ENCODE peak calls at places on chromosomes 12 and 14, in seven cellular contexts. One of them, this sample, is unnamed.

GRCh38 chr14:75630695-75631452 is 29.8 kb downstream of the ERG28 start:
- DNase-seq in SK-N-MC: no peak
- DNase-seq in fibroblast of mammary gland: no peak
- DNase-seq in GM12865: no peak
- DNase-seq in HCT116: no peak
- DNase-seq in AG09309: no peak
- DNase-seq in fibroblast of pulmonary artery: no peak
- DNase-seq in this sample: no peak

GRCh38 chr12:111451649-111452129 is 46.0 kb downstream of the SH2B3 start:
- DNase-seq in SK-N-MC: peak
- DNase-seq in fibroblast of mammary gland: peak
- DNase-seq in GM12865: peak
- DNase-seq in HCT116: peak
- DNase-seq in AG09309: no peak
- DNase-seq in fibroblast of pulmonary artery: peak
- DNase-seq in this sample: peak

GRCh38 chr12:84701966-84702365 is 210.6 kb downstream of the SLC6A15 start:
- DNase-seq in SK-N-MC: no peak
- DNase-seq in fibroblast of mammary gland: peak
- DNase-seq in GM12865: no peak
- DNase-seq in HCT116: no peak
- DNase-seq in AG09309: no peak
- DNase-seq in fibroblast of pulmonary artery: no peak
- DNase-seq in this sample: no peak

GRCh38 chr12:69509308-69509736 is 39.1 kb downstream of the FRS2 start:
- DNase-seq in SK-N-MC: no peak
- DNase-seq in fibroblast of mammary gland: peak
- DNase-seq in GM12865: no peak
- DNase-seq in HCT116: no peak
- DNase-seq in AG09309: no peak
- DNase-seq in fibroblast of pulmonary artery: peak
- DNase-seq in this sample: no peak

GRCh38 chr14:76473381-76474263 is 97.7 kb downstream of the ESRRB start:
- DNase-seq in SK-N-MC: no peak
- DNase-seq in fibroblast of mammary gland: no peak
- DNase-seq in GM12865: peak
- DNase-seq in HCT116: no peak
- DNase-seq in AG09309: no peak
- DNase-seq in fibroblast of pulmonary artery: no peak
- DNase-seq in this sample: no peak

GRCh38 chr14:31382221-31382620 is 38.1 kb downstream of the HEATR5A start:
- DNase-seq in SK-N-MC: no peak
- DNase-seq in fibroblast of mammary gland: no peak
- DNase-seq in GM12865: no peak
- DNase-seq in HCT116: no peak
- DNase-seq in AG09309: no peak
- DNase-seq in fibroblast of pulmonary artery: no peak
- DNase-seq in this sample: no peak

GRCh38 chr12:88418856-88419497 is 161.3 kb downstream of the KITLG start:
- DNase-seq in SK-N-MC: no peak
- DNase-seq in fibroblast of mammary gland: peak
- DNase-seq in GM12865: no peak
- DNase-seq in HCT116: no peak
- DNase-seq in AG09309: no peak
- DNase-seq in fibroblast of pulmonary artery: peak
- DNase-seq in this sample: no peak

GRCh38 chr12:57888407-57889157 is 42.1 kb upstream of the CTDSP2 start:
- DNase-seq in SK-N-MC: no peak
- DNase-seq in fibroblast of mammary gland: peak
- DNase-seq in GM12865: peak
- DNase-seq in HCT116: no peak
- DNase-seq in AG09309: no peak
- DNase-seq in fibroblast of pulmonary artery: peak
- DNase-seq in this sample: no peak

GRCh38 chr14:101221549-101222160 is 318.1 kb upstream of the RTL1 start:
- DNase-seq in SK-N-MC: no peak
- DNase-seq in fibroblast of mammary gland: no peak
- DNase-seq in GM12865: no peak
- DNase-seq in HCT116: no peak
- DNase-seq in AG09309: no peak
- DNase-seq in fibroblast of pulmonary artery: no peak
- DNase-seq in this sample: peak

GRCh38 chr14:22841311-22841710 is 4.9 kb downstream of the MMP14 start:
- DNase-seq in SK-N-MC: no peak
- DNase-seq in fibroblast of mammary gland: no peak
- DNase-seq in GM12865: no peak
- DNase-seq in HCT116: no peak
- DNase-seq in AG09309: no peak
- DNase-seq in fibroblast of pulmonary artery: no peak
- DNase-seq in this sample: no peak
- H3K4me3 ChIP-seq in SK-N-MC: no peak
- H3K4me3 ChIP-seq in fibroblast of mammary gland: no peak
- H3K4me3 ChIP-seq in GM12865: no peak
- H3K4me3 ChIP-seq in HCT116: no peak
- H3K4me3 ChIP-seq in AG09309: no peak
- H3K4me3 ChIP-seq in fibroblast of pulmonary artery: no peak
- H3K4me3 ChIP-seq in this sample: no peak

GRCh38 chr14:98984719-98985041 is 287.3 kb downstream of the BCL11B start:
- DNase-seq in SK-N-MC: no peak
- DNase-seq in fibroblast of mammary gland: no peak
- DNase-seq in GM12865: no peak
- DNase-seq in HCT116: no peak
- DNase-seq in AG09309: no peak
- DNase-seq in fibroblast of pulmonary artery: no peak
- DNase-seq in this sample: no peak

DNA sequence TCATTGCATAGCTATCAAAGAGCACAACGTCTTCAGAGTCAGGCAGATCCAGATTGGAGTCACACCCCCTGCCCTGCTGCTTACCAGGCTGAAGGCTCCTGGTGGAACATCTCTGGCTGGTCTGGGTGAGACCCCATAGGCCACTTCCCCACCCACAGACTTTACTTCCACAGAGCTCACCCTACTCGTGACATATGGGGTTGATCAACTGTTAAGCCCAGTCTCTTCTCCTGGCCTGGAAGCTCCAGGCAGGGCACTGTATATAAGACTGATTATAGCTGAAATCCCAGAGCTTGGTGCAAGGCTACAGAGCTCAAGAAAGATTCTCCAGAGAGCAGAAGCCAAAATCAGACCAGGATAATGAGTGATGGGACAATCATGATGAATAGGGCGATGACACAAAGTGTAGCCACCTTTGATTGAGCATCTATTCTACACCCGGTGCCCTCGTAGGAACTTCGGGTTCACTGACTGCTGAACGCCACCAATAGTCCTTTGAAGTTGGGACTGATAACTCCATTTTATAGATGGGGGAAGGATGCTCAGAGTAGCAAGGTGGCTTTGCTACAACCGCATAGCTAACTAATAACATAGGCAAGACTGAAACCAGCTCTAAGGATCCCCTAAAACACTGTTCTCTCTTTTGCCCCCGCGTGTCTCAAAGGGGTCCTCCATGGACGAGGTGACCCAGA is 287.8 kb downstream of the BCL11B start:
- DNase-seq in SK-N-MC: no peak
- DNase-seq in fibroblast of mammary gland: no peak
- DNase-seq in GM12865: no peak
- DNase-seq in HCT116: no peak
- DNase-seq in AG09309: no peak
- DNase-seq in fibroblast of pulmonary artery: no peak
- DNase-seq in this sample: no peak
- H3K4me3 ChIP-seq in SK-N-MC: no peak
- H3K4me3 ChIP-seq in fibroblast of mammary gland: no peak
- H3K4me3 ChIP-seq in GM12865: no peak
- H3K4me3 ChIP-seq in HCT116: no peak
- H3K4me3 ChIP-seq in AG09309: no peak
- H3K4me3 ChIP-seq in fibroblast of pulmonary artery: no peak
- H3K4me3 ChIP-seq in this sample: no peak

GRCh38 chr12:121791671-121792496 is 1.6 kb downstream of the RHOF start:
- DNase-seq in SK-N-MC: no peak
- DNase-seq in fibroblast of mammary gland: no peak
- DNase-seq in GM12865: peak
- DNase-seq in HCT116: no peak
- DNase-seq in AG09309: no peak
- DNase-seq in fibroblast of pulmonary artery: no peak
- DNase-seq in this sample: no peak

GRCh38 chr12:121788176-121788818 is 5.2 kb downstream of the RHOF start:
- DNase-seq in SK-N-MC: no peak
- DNase-seq in fibroblast of mammary gland: no peak
- DNase-seq in GM12865: no peak
- DNase-seq in HCT116: no peak
- DNase-seq in AG09309: no peak
- DNase-seq in fibroblast of pulmonary artery: no peak
- DNase-seq in this sample: no peak

GRCh38 chr12:121789233-121789781 is 4.2 kb downstream of the RHOF start:
- DNase-seq in SK-N-MC: no peak
- DNase-seq in fibroblast of mammary gland: no peak
- DNase-seq in GM12865: peak
- DNase-seq in HCT116: no peak
- DNase-seq in AG09309: no peak
- DNase-seq in fibroblast of pulmonary artery: no peak
- DNase-seq in this sample: no peak

GRCh38 chr12:121792607-121793500 is 634 bp downstream of the RHOF start:
- DNase-seq in SK-N-MC: no peak
- DNase-seq in fibroblast of mammary gland: no peak
- DNase-seq in GM12865: peak
- DNase-seq in HCT116: no peak
- DNase-seq in AG09309: no peak
- DNase-seq in fibroblast of pulmonary artery: no peak
- DNase-seq in this sample: no peak

GRCh38 chr12:121789800-121790748 is 3.4 kb downstream of the RHOF start:
- DNase-seq in SK-N-MC: no peak
- DNase-seq in fibroblast of mammary gland: no peak
- DNase-seq in GM12865: peak
- DNase-seq in HCT116: no peak
- DNase-seq in AG09309: no peak
- DNase-seq in fibroblast of pulmonary artery: no peak
- DNase-seq in this sample: no peak
- H3K4me3 ChIP-seq in SK-N-MC: no peak
- H3K4me3 ChIP-seq in fibroblast of mammary gland: no peak
- H3K4me3 ChIP-seq in GM12865: peak
- H3K4me3 ChIP-seq in HCT116: no peak
- H3K4me3 ChIP-seq in AG09309: no peak
- H3K4me3 ChIP-seq in fibroblast of pulmonary artery: no peak
- H3K4me3 ChIP-seq in this sample: no peak

DNA sequence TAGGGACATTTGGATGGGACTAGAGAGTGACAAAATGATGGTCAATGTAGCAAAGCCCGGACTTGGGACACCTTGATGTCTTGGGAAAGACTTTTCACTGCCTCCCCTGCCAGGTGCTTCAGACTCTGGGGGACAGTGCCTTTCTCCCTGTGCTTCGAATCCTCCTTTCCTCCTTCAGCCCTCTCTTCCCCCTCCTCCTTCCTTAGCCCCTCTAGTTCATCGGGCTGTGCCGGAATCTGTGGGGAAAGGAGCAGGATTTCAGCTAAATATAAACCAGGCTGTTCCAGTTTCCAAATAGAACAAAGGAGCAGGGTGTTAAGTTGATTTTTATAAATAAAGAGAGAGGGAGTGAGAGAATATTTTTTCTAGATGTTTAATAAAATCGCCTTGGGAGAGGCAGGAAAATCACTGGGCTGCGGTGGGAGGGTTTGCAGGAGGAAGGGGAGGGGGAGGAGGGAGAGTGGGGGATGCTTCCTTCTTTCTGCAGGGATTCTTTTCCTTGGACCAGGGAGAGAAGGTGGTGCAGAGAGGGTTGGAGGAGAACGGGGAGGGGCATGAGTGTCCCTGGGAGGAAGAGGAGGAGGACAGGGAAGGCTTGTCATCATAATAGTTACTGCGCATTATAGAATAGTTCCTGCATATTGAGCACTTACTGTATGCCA is 21.3 kb upstream of the CABP1 start:
- DNase-seq in SK-N-MC: no peak
- DNase-seq in fibroblast of mammary gland: no peak
- DNase-seq in GM12865: no peak
- DNase-seq in HCT116: no peak
- DNase-seq in AG09309: no peak
- DNase-seq in fibroblast of pulmonary artery: no peak
- DNase-seq in this sample: no peak
- H3K4me3 ChIP-seq in SK-N-MC: no peak
- H3K4me3 ChIP-seq in fibroblast of mammary gland: no peak
- H3K4me3 ChIP-seq in GM12865: no peak
- H3K4me3 ChIP-seq in HCT116: no peak
- H3K4me3 ChIP-seq in AG09309: no peak
- H3K4me3 ChIP-seq in fibroblast of pulmonary artery: no peak
- H3K4me3 ChIP-seq in this sample: no peak